ENCODE peak calls at places on chromosomes 12 and 14, in seven cellular contexts. K, E, Q, I, F, A and X are unnamed samples.

GRCh38 chr12:57101892-57102695 is 9.1 kb downstream of the STAT6 start:
- DNase-seq in K (no peak), E (no peak), Q (no peak), I (no peak), F (peak; percentile 78), A (no peak), X (no peak)

GRCh38 chr14:92987148-92987570 is 64.2 kb downstream of the CHGA start:
- DNase-seq in K (no peak), E (no peak), Q (no peak), I (no peak), F (no peak), A (no peak), X (no peak)

GRCh38 chr14:64958201-64958600 is 13.9 kb downstream of the RAB15 start:
- DNase-seq in K (no peak), E (no peak), Q (no peak), I (no peak), F (no peak), A (no peak), X (no peak)

GRCh38 chr12:10719482-10719881 is 3.6 kb downstream of the YBX3 start:
- DNase-seq in K (no peak), E (peak; percentile 62), Q (no peak), I (no peak), F (no peak), A (no peak), X (no peak)

GRCh38 chr12:16008442-16008841 is 97.3 kb downstream of the DERA start:
- DNase-seq in K (no peak), E (no peak), Q (no peak), I (no peak), F (peak; percentile 13), A (no peak), X (no peak)

GRCh38 chr14:41873379-41874034 is 266.8 kb downstream of the LRFN5 start:
- DNase-seq in K (no peak), E (no peak), Q (no peak), I (no peak), F (no peak), A (no peak), X (peak; percentile 14)

GRCh38 chr14:58901826-58902225 is 264.1 kb downstream of the DACT1 start:
- DNase-seq in K (no peak), E (no peak), Q (peak; percentile 5), I (no peak), F (no peak), A (no peak), X (no peak)

GRCh38 chr12:6946033-6946919 is 2.5 kb downstream of the C12orf57 start:
- DNase-seq in K (peak; percentile 80), E (peak; percentile 95), Q (no peak), I (no peak), F (peak; percentile 96), A (no peak), X (no peak)

GRCh38 chr12:98847242-98847641 is 202.2 kb downstream of the APAF1 start:
- DNase-seq in K (no peak), E (no peak), Q (no peak), I (no peak), F (no peak), A (no peak), X (no peak)

GRCh38 chr12:26113853-26114719 is 10.8 kb downstream of the BHLHE41 start:
- DNase-seq in K (peak; percentile 62), E (peak; percentile 84), Q (peak; percentile 59), I (peak; percentile 92), F (peak; percentile 92), A (peak; percentile 51), X (peak; percentile 24)

GRCh38 chr14:59213368-59214315 is 25.2 kb downstream of the DAAM1 start:
- DNase-seq in K (no peak), E (no peak), Q (no peak), I (no peak), F (no peak), A (no peak), X (no peak)

GRCh38 chr14:61695695-61696527 is 598 bp downstream of the HIF1A start:
- DNase-seq in K (peak; percentile 33), E (peak; percentile 66), Q (no peak), I (peak; percentile 77), F (peak; percentile 28), A (no peak), X (no peak)

GRCh38 chr12:6135071-6135470 is 10.6 kb upstream of the VWF start:
- DNase-seq in K (no peak), E (no peak), Q (no peak), I (no peak), F (no peak), A (no peak), X (no peak)